ENCODE peak calls at places on chromosomes 13 and 19, in ten cellular contexts. X is NCI-H1105; Y is stromal cell of bone marrow; B is stimulated activated CD4-positive, alpha-beta T cell treated with anti-CD3 and anti-CD28 coated beads, Interleukin-1b, Interleukin-23, amount 100 ng/mL, for 1 hour; F is spleen; G is uterus; S is progenitor cell of endocrine pancreas; Z is memory B cell; K is GM23248; H is NCI-H82. Q is an unnamed sample.

GRCh38 chr13:98014766-98015165 is 61.3 kb downstream of the IPO5 start:
- DNase-seq in X (no peak), B (no peak), S (no peak), Y (peak), F (no peak), H (no peak), Z (no peak), G (no peak), K (peak), Q (no peak)

GRCh38 chr13:38045278-38046048 is 175.9 kb upstream of the TRPC4 start:
- DNase-seq in X (no peak), G (no peak), S (no peak), K (peak), F (no peak), H (peak), Y (no peak), B (no peak), Z (no peak), Q (no peak)

GRCh38 chr19:2325261-2326046 is 2.9 kb downstream of the LSM7 start:
- DNase-seq in S (no peak), Y (no peak), B (no peak), X (no peak), K (no peak), G (no peak), F (peak), H (no peak), Z (no peak), Q (no peak)

GRCh38 chr19:13985771-13986347 is 20.3 kb downstream of the RFX1 start:
- DNase-seq in B (no peak), G (no peak), H (peak), X (no peak), S (no peak), Y (no peak), F (no peak), Z (peak), K (no peak), Q (no peak)

GRCh38 chr13:99959538-99960230 is 11.9 kb downstream of the ZIC5 start:
- DNase-seq in G (no peak), F (no peak), K (peak), B (no peak), X (no peak), S (no peak), Z (peak), Y (no peak), H (no peak), Q (no peak)

GRCh38 chr19:36421749-36422481 is 3.5 kb upstream of the ZFP82 start:
- DNase-seq in H (no peak), X (no peak), S (no peak), K (peak), G (no peak), B (no peak), Y (no peak), Z (no peak), F (peak), Q (no peak)

GRCh38 chr13:92976657-92977056 is 249.9 kb upstream of the GPC6 start:
- DNase-seq in H (no peak), S (no peak), Y (no peak), X (no peak), K (no peak), B (no peak), F (no peak), G (no peak), Z (no peak), Q (no peak)

GRCh38 chr19:1102407-1103106 is 1.2 kb upstream of the GPX4 start:
- DNase-seq in H (no peak), B (no peak), X (no peak), S (no peak), F (no peak), K (peak), Y (peak), Z (no peak), G (peak), Q (peak)

GRCh38 chr19:11422163-11423068 is 3.3 kb upstream of the RGL3 start:
- DNase-seq in S (peak), B (peak), F (peak), X (no peak), H (peak), Y (no peak), Z (peak), G (peak), K (peak), Q (peak)

GRCh38 chr19:58307736-58308135 is 2.6 kb downstream of the ERVK3-1 start:
- DNase-seq in F (peak), X (no peak), Z (no peak), Y (no peak), G (no peak), S (no peak), B (no peak), K (no peak), H (no peak), Q (no peak)

GRCh38 chr19:13012690-13013608 is 17.7 kb downstream of the NFIX start:
- DNase-seq in K (peak), S (no peak), Z (no peak), B (no peak), X (no peak), H (peak), Y (no peak), G (peak), F (no peak), Q (peak)

GRCh38 chr19:2477141-2477710 is 1.3 kb downstream of the GADD45B start:
- DNase-seq in K (peak), S (no peak), H (no peak), Y (no peak), G (peak), Z (peak), X (no peak), B (no peak), F (peak), Q (peak)